ENCODE peak calls at places on chromosomes 16 and 17, in six cellular contexts. J is fibroblast of the aortic adventitia, E is epithelial cell of prostate, D is GM19239, N is T1000, Z is A549. T is an unnamed sample.

GRCh38 chr17:64032081-64032480 is 11.6 kb upstream of the ICAM2 start:
- DNase-seq in D (no peak), E (no peak), J (no peak), Z (no peak), N (peak), T (no peak)

GRCh38 chr17:3594056-3594810 is 15.0 kb downstream of the TRPV1 start:
- DNase-seq in J (peak), Z (no peak), N (peak), E (no peak), D (no peak), T (no peak)

GRCh38 chr16:10817963-10818941 is at the start of gene TVP23A:
- DNase-seq in E (no peak), Z (no peak), D (no peak), N (no peak), J (peak), T (no peak)

GRCh38 chr16:11047057-11047456 is 102.7 kb downstream of the CLEC16A start:
- DNase-seq in E (no peak), N (no peak), D (no peak), Z (no peak), J (peak), T (no peak)

GRCh38 chr16:4298761-4299522 is 16.9 kb upstream of the GLIS2 start:
- DNase-seq in Z (peak), E (no peak), N (peak), J (peak), D (no peak), T (no peak)

GRCh38 chr16:84484579-84485254 is 19.7 kb downstream of the MEAK7 start:
- DNase-seq in J (peak), D (no peak), N (no peak), Z (peak), E (no peak), T (no peak)

GRCh38 chr16:10402975-10403374 is 17.1 kb downstream of the ATF7IP2 start:
- DNase-seq in N (no peak), J (no peak), Z (no peak), D (no peak), E (no peak), T (no peak)

GRCh38 chr17:61362396-61362795 is 37.2 kb upstream of the TBX2 start:
- DNase-seq in Z (no peak), D (no peak), J (no peak), N (no peak), E (no peak), T (no peak)

GRCh38 chr16:78210305-78210704 is 110.9 kb downstream of the WWOX start:
- DNase-seq in Z (no peak), D (no peak), E (peak), J (peak), N (no peak), T (no peak)

GRCh38 chr17:40499551-40500189 is 1.8 kb downstream of the TNS4 start:
- DNase-seq in N (no peak), E (no peak), Z (peak), J (peak), D (no peak), T (no peak)

GRCh38 chr16:50457423-50457822 is 88.6 kb upstream of the BRD7 start:
- DNase-seq in N (no peak), Z (no peak), D (no peak), J (no peak), E (no peak), T (no peak)

GRCh38 chr16:35506898-35507194 is 2047.4 kb downstream of the TP53TG3F start:
- DNase-seq in E (no peak), Z (no peak), J (no peak), D (no peak), N (no peak), T (no peak)

GRCh38 chr16:74862743-74863244 is 88.2 kb upstream of the FA2H start:
- DNase-seq in D (peak), N (peak), E (no peak), J (peak), Z (peak), T (no peak)

GRCh38 chr17:20930065-20930760 is 112.6 kb downstream of the USP22 start:
- DNase-seq in Z (no peak), D (no peak), E (no peak), J (peak), N (no peak), T (no peak)

GRCh38 chr17:81392909-81393654 is 2.2 kb upstream of the BAHCC1 start:
- DNase-seq in E (no peak), Z (peak), N (no peak), J (no peak), D (no peak), T (no peak)

GRCh38 chr16:14337303-14338191 is 266.4 kb downstream of the MRTFB start:
- DNase-seq in N (no peak), D (no peak), J (peak), E (no peak), Z (no peak), T (no peak)

GRCh38 chr17:7997186-7997585 is 5.2 kb upstream of the GUCY2D start:
- DNase-seq in N (no peak), Z (peak), D (no peak), J (peak), E (no peak), T (no peak)

GRCh38 chr17:2853722-2854580 is 57.7 kb downstream of the RAP1GAP2 start:
- DNase-seq in E (no peak), N (no peak), D (no peak), J (no peak), Z (peak), T (no peak)

GRCh38 chr16:69328854-69329316 is 1.5 kb downstream of the PDF start:
- DNase-seq in N (no peak), Z (no peak), E (no peak), J (no peak), D (no peak), T (no peak)

GRCh38 chr16:28596840-28597691 is at the start of gene SULT1A2:
- DNase-seq in N (no peak), E (peak), Z (no peak), J (peak), D (no peak), T (no peak)

GRCh38 chr17:6569391-6570302 is 13.3 kb upstream of the PITPNM3 start:
- DNase-seq in J (no peak), D (no peak), Z (no peak), N (no peak), E (no peak), T (no peak)

T was measured in GM12864.